ENCODE peak calls at places on chromosomes 6 and 20, in ten cellular contexts. S is A172; Y is HS-5; H is NCI-H2029; U is cardiac fibroblast; K is endothelial cell; C is pancreas; M is stimulated activated CD4-positive, alpha-beta T cell treated with anti-CD3 and anti-CD28 coated beads, Interleukin-15, amount 100 ng/mL, for 24 hours; X is nucleus accumbens; R is AG20443. O is an unnamed sample.

GRCh38 chr6:33733294-33734007 is 13.3 kb downstream of the IP6K3 start:
- DNase-seq in H (no peak), S (no peak), K (no peak), X (no peak), R (no peak), C (no peak), U (no peak), Y (no peak), M (no peak), O (no peak)

GRCh38 chr20:361562-361961 is 14.7 kb downstream of the NRSN2 start:
- DNase-seq in K (no peak), U (no peak), S (no peak), H (no peak), X (no peak), Y (no peak), C (no peak), M (no peak), R (no peak), O (no peak)

GRCh38 chr6:130734161-130734560 is 93.0 kb upstream of the SMLR1 start:
- DNase-seq in Y (no peak), H (no peak), K (no peak), U (no peak), R (no peak), M (no peak), S (no peak), X (no peak), C (no peak), O (no peak)

GRCh38 chr6:132814716-132815570 is 574 bp downstream of the RPS12 start:
- DNase-seq in X (no peak), Y (no peak), M (peak), K (no peak), S (peak), C (no peak), U (peak), H (no peak), R (no peak), O (no peak)

GRCh38 chr6:43770417-43771209 is 602 bp downstream of the VEGFA start:
- DNase-seq in X (peak), K (peak), R (peak), M (peak), C (peak), H (peak), Y (no peak), S (peak), U (peak), O (peak)

GRCh38 chr6:122068291-122068769 is 331.1 kb upstream of the HSF2 start:
- DNase-seq in H (no peak), R (no peak), U (no peak), X (no peak), M (no peak), K (no peak), C (no peak), S (no peak), Y (no peak), O (no peak)

GRCh38 chr20:10769700-10770099 is 95.9 kb upstream of the JAG1 start:
- DNase-seq in M (no peak), X (no peak), U (no peak), Y (no peak), R (no peak), K (no peak), S (no peak), H (no peak), C (no peak), O (no peak)

GRCh38 chr6:152057832-152058498 is 250.5 kb downstream of the ESR1 start:
- DNase-seq in K (no peak), M (no peak), S (no peak), C (no peak), U (no peak), R (no peak), Y (no peak), H (no peak), X (no peak), O (no peak)

GRCh38 chr6:111686249-111686997 is 80.7 kb upstream of the TRAF3IP2 start:
- DNase-seq in M (no peak), C (no peak), S (no peak), H (no peak), X (peak), R (peak), Y (no peak), U (peak), K (no peak), O (no peak)

GRCh38 chr6:160999508-160999907 is 7.9 kb downstream of the MAP3K4 start:
- DNase-seq in S (no peak), C (peak), R (no peak), Y (no peak), X (no peak), H (no peak), K (no peak), U (no peak), M (no peak), O (no peak)